ENCODE peak calls at places on chromosomes 12 and 14, in five cellular contexts. A, H, E, U and V are unnamed samples.

GRCh38 chr14:64910847-64911495 is 3.3 kb upstream of the CHURC1 start:
- DNase-seq in A (peak; percentile 39), H (no peak), E (peak; percentile 19), U (peak; percentile 31), V (no peak)

GRCh38 chr14:65940056-65940735 is 527.7 kb downstream of the FUT8 start:
- DNase-seq in A (peak; percentile 39), H (no peak), E (peak; percentile 35), U (peak; percentile 43), V (no peak)

GRCh38 chr12:124971603-124972002 is 17.3 kb downstream of the DHX37 start:
- DNase-seq in A (no peak), H (no peak), E (no peak), U (no peak), V (no peak)

GRCh38 chr12:12896261-12896660 is 4.9 kb downstream of the GPRC5A start:
- DNase-seq in A (no peak), H (no peak), E (no peak), U (no peak), V (no peak)

GRCh38 chr14:72146241-72146640 is 214.0 kb downstream of the RGS6 start:
- DNase-seq in A (no peak), H (no peak), E (no peak), U (no peak), V (no peak)

GRCh38 chr14:65632487-65632886 is 220.0 kb downstream of the FUT8 start:
- DNase-seq in A (no peak), H (no peak), E (no peak), U (no peak), V (no peak)

GRCh38 chr14:31346097-31346496 is 74.3 kb downstream of the HEATR5A start:
- DNase-seq in A (no peak), H (no peak), E (no peak), U (no peak), V (no peak)

GRCh38 chr14:89308232-89308959 is 108.6 kb downstream of the FOXN3 start:
- DNase-seq in A (no peak), H (no peak), E (no peak), U (no peak), V (no peak)

GRCh38 chr14:95040723-95041476 is 116.4 kb downstream of the DICER1 start:
- DNase-seq in A (no peak), H (no peak), E (no peak), U (no peak), V (no peak)

GRCh38 chr14:91395998-91396660 is 21.5 kb downstream of the CCDC88C start:
- DNase-seq in A (no peak), H (no peak), E (no peak), U (no peak), V (no peak)

GRCh38 chr12:91854725-91855124 is 290.9 kb downstream of the BTG1 start:
- DNase-seq in A (no peak), H (no peak), E (no peak), U (no peak), V (no peak)

GRCh38 chr14:26401170-26401968 is 196.5 kb downstream of the NOVA1 start:
- DNase-seq in A (no peak), H (no peak), E (no peak), U (no peak), V (no peak)

GRCh38 chr14:83976223-83976770 is 1553.6 kb upstream of the FLRT2 start:
- DNase-seq in A (no peak), H (no peak), E (no peak), U (no peak), V (no peak)

GRCh38 chr12:86050010-86050409 is 175.9 kb downstream of the NTS start:
- DNase-seq in A (no peak), H (no peak), E (no peak), U (no peak), V (no peak)

GRCh38 chr14:68394113-68394718 is 398.7 kb downstream of the ZFP36L1 start:
- DNase-seq in A (no peak), H (no peak), E (no peak), U (no peak), V (no peak)

GRCh38 chr12:57816855-57817151 is 1.7 kb downstream of the AVIL start:
- DNase-seq in A (no peak), H (no peak), E (no peak), U (peak; percentile 80), V (no peak)

GRCh38 chr12:75710361-75711069 is 199.1 kb upstream of the KRR1 start:
- DNase-seq in A (no peak), H (no peak), E (peak; percentile 29), U (no peak), V (no peak)

GRCh38 chr14:34981743-34982420 is 910 bp upstream of the SRP54 start:
- DNase-seq in A (peak; percentile 26), H (no peak), E (no peak), U (peak; percentile 53), V (no peak)

GRCh38 chr14:64800000-64800399 is 79.7 kb downstream of the SPTB start:
- DNase-seq in A (peak; percentile 36), H (no peak), E (peak; percentile 35), U (no peak), V (no peak)

GRCh38 chr14:32593290-32593942 is 264.3 kb downstream of the AKAP6 start:
- DNase-seq in A (no peak), H (no peak), E (no peak), U (no peak), V (no peak)

GRCh38 chr12:4388032-4388431 is 8.5 kb upstream of the FGF23 start:
- DNase-seq in A (no peak), H (no peak), E (no peak), U (peak; percentile 52), V (no peak)

GRCh38 chr12:130707571-130707891 is 8.6 kb downstream of the RIMBP2 start:
- DNase-seq in A (no peak), H (no peak), E (no peak), U (no peak), V (no peak)

GRCh38 chr12:124625867-124626675 is 58.7 kb upstream of the NCOR2 start:
- DNase-seq in A (no peak), H (no peak), E (peak; percentile 16), U (peak; percentile 65), V (no peak)

GRCh38 chr14:50733479-50733878 is 65.4 kb upstream of the SAV1 start:
- DNase-seq in A (no peak), H (no peak), E (no peak), U (no peak), V (no peak)

GRCh38 chr14:51321036-51321435 is 81.0 kb downstream of the TMX1 start:
- DNase-seq in A (no peak), H (no peak), E (no peak), U (no peak), V (no peak)

GRCh38 chr12:92370828-92371227 is 225.2 kb upstream of the BTG1 start:
- DNase-seq in A (no peak), H (no peak), E (no peak), U (no peak), V (no peak)

GRCh38 chr12:77572371-77572770 is 258.3 kb upstream of the NAV3 start:
- DNase-seq in A (no peak), H (no peak), E (no peak), U (no peak), V (no peak)

GRCh38 chr14:45811155-45811554 is 558.2 kb upstream of the MIS18BP1 start:
- DNase-seq in A (no peak), H (no peak), E (no peak), U (no peak), V (no peak)

DNA sequence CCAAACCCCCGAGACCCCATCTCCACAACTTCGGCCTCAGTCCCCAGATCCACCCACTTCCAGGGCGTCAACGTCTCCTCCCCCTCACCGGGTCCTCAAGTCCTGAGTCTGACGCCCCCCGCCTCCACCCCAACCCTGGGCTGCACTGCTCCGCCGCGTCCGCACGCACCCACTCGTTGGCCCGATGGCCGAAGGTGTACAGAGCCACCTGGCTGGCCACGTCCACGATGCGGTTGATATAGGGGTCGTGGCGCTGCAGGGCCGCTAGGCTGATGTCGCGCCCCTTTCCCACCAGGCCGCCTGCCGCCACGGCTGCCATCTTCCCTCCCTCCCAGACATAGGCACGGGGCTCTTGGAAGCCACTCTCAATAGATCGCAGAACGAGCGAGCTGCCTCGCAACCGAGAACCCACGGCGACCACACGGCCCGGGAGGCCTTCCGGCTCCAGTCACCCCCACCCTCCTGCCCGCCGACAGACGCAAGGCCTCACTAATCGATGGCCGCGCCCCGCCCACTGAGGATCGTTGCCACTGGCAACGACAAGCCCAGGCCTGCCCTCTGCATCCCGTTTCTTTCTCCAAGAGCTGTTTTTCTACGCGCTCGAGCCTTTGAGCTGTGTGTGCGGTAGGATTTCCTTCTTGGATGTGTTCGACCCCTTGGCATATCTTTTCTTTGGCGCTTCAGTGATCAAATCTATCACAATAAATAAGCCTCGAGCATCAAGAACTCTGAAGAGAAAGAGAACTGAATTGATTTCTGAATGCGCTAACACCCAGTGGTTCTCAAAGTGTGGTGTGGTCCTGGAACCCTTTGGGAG is at the start of gene DCP1B:
- DNase-seq in A (peak; percentile 90), H (peak; percentile 83), E (peak; percentile 91), U (peak; percentile 93), V (peak; percentile 93)
- TF ChIP-seq SP1 in A (peak; percentile 92), H (peak; percentile 83), E (no peak), U (peak; percentile 75), V (peak; percentile 79)

DNA sequence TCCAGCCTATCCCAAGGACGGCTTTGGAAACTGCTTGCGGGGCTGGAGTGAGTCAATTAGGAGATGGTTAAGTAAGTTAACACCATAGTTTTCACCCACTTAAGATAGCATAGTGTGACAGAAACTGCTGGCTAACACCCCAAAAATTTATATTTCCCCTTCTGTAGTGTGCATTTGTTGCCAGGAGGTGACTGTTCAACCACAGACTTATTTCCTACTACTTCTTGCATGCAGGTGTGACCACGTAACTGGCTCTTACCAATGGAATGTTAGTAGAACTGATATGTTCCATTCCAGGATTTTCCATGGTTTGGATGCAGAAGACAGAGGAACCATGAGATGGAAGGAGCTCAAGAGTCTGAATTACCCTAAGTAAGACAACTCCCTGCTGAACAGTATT is 52.9 kb upstream of the SLC35F4 start:
- DNase-seq in A (no peak), H (no peak), E (no peak), U (no peak), V (no peak)
- TF ChIP-seq POLR2A in A (no peak), H (no peak), E (no peak), U (no peak), V (no peak)

DNA sequence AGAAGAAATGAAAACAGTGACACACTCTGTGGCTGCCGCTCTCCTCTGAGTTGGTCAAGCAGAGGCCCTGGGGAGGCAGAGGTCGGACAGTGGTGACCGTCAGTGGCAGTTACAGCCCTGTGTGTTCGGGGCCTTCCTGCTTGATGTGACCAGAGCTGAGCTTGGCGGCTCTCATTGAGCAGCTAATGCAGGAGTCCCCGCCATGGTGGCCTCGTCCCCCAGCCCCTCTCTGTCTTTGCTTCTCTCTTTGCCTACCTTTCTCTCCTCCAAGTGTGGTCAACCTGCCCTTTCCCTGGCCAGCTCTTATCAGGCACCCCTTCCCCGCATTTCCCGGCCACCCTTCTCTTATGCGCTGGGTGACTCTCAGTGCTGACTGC is 362.8 kb downstream of the CACNA1C start:
- DNase-seq in A (no peak), H (no peak), E (no peak), U (no peak), V (no peak)
- TF ChIP-seq SP1 in A (no peak), H (no peak), E (no peak), U (no peak), V (no peak)

DNA sequence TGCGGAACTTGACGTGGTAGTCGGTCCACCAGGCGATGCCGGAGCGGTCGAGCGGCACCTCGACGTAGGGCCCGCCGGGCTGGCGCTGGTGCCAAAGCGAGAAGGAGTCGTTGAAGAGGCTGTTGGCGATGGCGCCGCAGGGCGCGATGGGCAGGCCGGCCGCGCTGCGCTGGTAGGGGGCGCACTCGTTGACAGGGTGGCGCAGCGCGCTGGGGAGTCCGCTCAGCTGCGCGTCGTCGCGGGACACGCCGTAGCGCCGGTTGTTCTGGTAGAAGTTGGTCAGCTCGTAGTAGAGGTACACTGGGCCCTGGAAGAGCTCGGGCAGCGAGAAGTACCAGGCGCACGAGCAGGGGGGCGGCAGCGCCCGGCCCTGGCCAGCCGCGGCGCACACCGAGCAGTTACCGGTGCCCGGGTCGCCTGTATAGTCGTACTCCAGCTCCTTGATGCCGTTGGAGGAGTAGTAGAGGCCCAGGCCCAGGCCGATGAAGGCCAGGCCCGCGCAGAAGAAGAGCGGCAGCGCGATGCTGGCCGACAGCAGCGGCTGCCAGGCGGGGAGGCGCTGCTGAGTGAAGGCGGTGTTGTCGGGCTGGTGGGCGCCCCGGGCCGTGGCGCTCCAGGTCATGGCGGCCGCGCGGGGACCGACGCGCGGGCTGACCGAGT is 482 bp downstream of the TMEM30B start:
- DNase-seq in A (no peak), H (no peak), E (no peak), U (no peak), V (peak; percentile 79)
- TF ChIP-seq POLR2A in A (no peak), H (no peak), E (no peak), U (no peak), V (no peak)